ENCODE peak calls at places on chromosomes 11 and 22, in five cellular contexts. F is left colon; H is HL-60; R is stimulated activated CD8-positive, alpha-beta memory T cell treated with anti-CD3 and anti-CD28 coated beads, Interleukin-15, amount 100 ng/mL, for 48 hours; Y is NCI-H82. K is an unnamed sample.

GRCh38 chr11:61922539-61922938 is 5.2 kb upstream of the RAB3IL1 start:
- DNase-seq in F (peak), H (peak), R (no peak), Y (no peak), K (peak)

GRCh38 chr11:2678396-2678795 is 21.4 kb downstream of the KCNQ1OT1 start:
- DNase-seq in F (no peak), H (no peak), R (no peak), Y (peak), K (no peak)

GRCh38 chr11:134916829-134917228 is 504.8 kb upstream of the B3GAT1 start:
- DNase-seq in F (no peak), H (no peak), R (no peak), Y (no peak), K (no peak)

GRCh38 chr22:20807315-20807752 is 33.4 kb downstream of the SERPIND1 start:
- DNase-seq in F (no peak), H (no peak), R (no peak), Y (peak), K (no peak)

GRCh38 chr22:45961679-45962430 is 15.1 kb downstream of the WNT7B start:
- DNase-seq in F (no peak), H (no peak), R (no peak), Y (no peak), K (no peak)

GRCh38 chr11:113113801-113114451 is 152.7 kb downstream of the NCAM1 start:
- DNase-seq in F (no peak), H (no peak), R (no peak), Y (no peak), K (no peak)

GRCh38 chr11:6357222-6357621 is 33.1 kb upstream of the SMPD1 start:
- DNase-seq in F (peak), H (no peak), R (peak), Y (no peak), K (peak)

GRCh38 chr11:75431533-75432525 is 1.2 kb downstream of the KLHL35 start:
- DNase-seq in F (no peak), H (no peak), R (no peak), Y (no peak), K (no peak)

GRCh38 chr11:289145-289705 is 299 bp downstream of the PGGHG start:
- DNase-seq in F (no peak), H (no peak), R (no peak), Y (no peak), K (no peak)

GRCh38 chr11:44728085-44728410 is 1.3 kb downstream of the TSPAN18 start:
- DNase-seq in F (no peak), H (no peak), R (no peak), Y (no peak), K (no peak)

GRCh38 chr22:49055406-49055805 is 772.3 kb downstream of the BRD1 start:
- DNase-seq in F (no peak), H (no peak), R (no peak), Y (no peak), K (no peak)

GRCh38 chr11:22555901-22556300 is 69.7 kb downstream of the FANCF start:
- DNase-seq in F (no peak), H (no peak), R (no peak), Y (no peak), K (no peak)

GRCh38 chr11:66265531-66266377 is 2.7 kb upstream of the RAB1B start:
- DNase-seq in F (no peak), H (no peak), R (no peak), Y (no peak), K (no peak)